ENCODE peak calls at places on chromosomes 16 and 17, in ten cellular contexts. One of them, this sample, is unnamed.
A peak's percentile ranks its signal among the peaks of the same experiment; 100 is the strongest.

GRCh38 chr17:13024033-13024432 is 6.2 kb upstream of the ELAC2 start:
- DNase-seq in neural progenitor cell: no peak
- DNase-seq in T-helper 17 cell: no peak
- DNase-seq in ELR: no peak
- DNase-seq in H54: no peak
- DNase-seq in neural crest cell: no peak
- DNase-seq in activated CD8-positive, alpha-beta memory T cell treated with anti-CD3 and anti-CD28 coated beads for 4 hours: no peak
- DNase-seq in HT-29: no peak
- DNase-seq in T-helper 9 cell: no peak
- DNase-seq in CD8-positive, alpha-beta T cell: no peak
- DNase-seq in this sample: no peak

GRCh38 chr16:78461496-78461938 is 362.1 kb downstream of the WWOX start:
- DNase-seq in neural progenitor cell: no peak
- DNase-seq in T-helper 17 cell: no peak
- DNase-seq in ELR: no peak
- DNase-seq in H54: no peak
- DNase-seq in neural crest cell: no peak
- DNase-seq in activated CD8-positive, alpha-beta memory T cell treated with anti-CD3 and anti-CD28 coated beads for 4 hours: no peak
- DNase-seq in HT-29: peak; percentile 41
- DNase-seq in T-helper 9 cell: no peak
- DNase-seq in CD8-positive, alpha-beta T cell: no peak
- DNase-seq in this sample: no peak

GRCh38 chr16:1001096-1001495 is 19.5 kb downstream of the SOX8 start:
- DNase-seq in neural progenitor cell: no peak
- DNase-seq in T-helper 17 cell: no peak
- DNase-seq in ELR: no peak
- DNase-seq in H54: no peak
- DNase-seq in neural crest cell: no peak
- DNase-seq in activated CD8-positive, alpha-beta memory T cell treated with anti-CD3 and anti-CD28 coated beads for 4 hours: no peak
- DNase-seq in HT-29: no peak
- DNase-seq in T-helper 9 cell: no peak
- DNase-seq in CD8-positive, alpha-beta T cell: no peak
- DNase-seq in this sample: no peak

GRCh38 chr16:14003119-14003570 is 68.0 kb upstream of the MRTFB start:
- DNase-seq in neural progenitor cell: peak; percentile 83
- DNase-seq in T-helper 17 cell: no peak
- DNase-seq in ELR: peak; percentile 60
- DNase-seq in H54: peak; percentile 13
- DNase-seq in neural crest cell: peak; percentile 65
- DNase-seq in activated CD8-positive, alpha-beta memory T cell treated with anti-CD3 and anti-CD28 coated beads for 4 hours: no peak
- DNase-seq in HT-29: peak; percentile 43
- DNase-seq in T-helper 9 cell: no peak
- DNase-seq in CD8-positive, alpha-beta T cell: no peak
- DNase-seq in this sample: peak; percentile 47

GRCh38 chr16:75477680-75478473 is 13.4 kb upstream of the TMEM170A start:
- DNase-seq in neural progenitor cell: no peak
- DNase-seq in T-helper 17 cell: no peak
- DNase-seq in ELR: no peak
- DNase-seq in H54: no peak
- DNase-seq in neural crest cell: no peak
- DNase-seq in activated CD8-positive, alpha-beta memory T cell treated with anti-CD3 and anti-CD28 coated beads for 4 hours: no peak
- DNase-seq in HT-29: no peak
- DNase-seq in T-helper 9 cell: no peak
- DNase-seq in CD8-positive, alpha-beta T cell: no peak
- DNase-seq in this sample: no peak

GRCh38 chr16:23362460-23363317 is 60.6 kb downstream of the SCNN1B start:
- DNase-seq in neural progenitor cell: no peak
- DNase-seq in T-helper 17 cell: no peak
- DNase-seq in ELR: no peak
- DNase-seq in H54: no peak
- DNase-seq in neural crest cell: no peak
- DNase-seq in activated CD8-positive, alpha-beta memory T cell treated with anti-CD3 and anti-CD28 coated beads for 4 hours: no peak
- DNase-seq in HT-29: peak; percentile 59
- DNase-seq in T-helper 9 cell: no peak
- DNase-seq in CD8-positive, alpha-beta T cell: no peak
- DNase-seq in this sample: no peak

GRCh38 chr17:82463881-82464566 is 5.5 kb downstream of the NARF start:
- DNase-seq in neural progenitor cell: no peak
- DNase-seq in T-helper 17 cell: no peak
- DNase-seq in ELR: no peak
- DNase-seq in H54: no peak
- DNase-seq in neural crest cell: no peak
- DNase-seq in activated CD8-positive, alpha-beta memory T cell treated with anti-CD3 and anti-CD28 coated beads for 4 hours: no peak
- DNase-seq in HT-29: no peak
- DNase-seq in T-helper 9 cell: no peak
- DNase-seq in CD8-positive, alpha-beta T cell: no peak
- DNase-seq in this sample: no peak

GRCh38 chr16:67029249-67030096 is 524 bp downstream of the CBFB start:
- DNase-seq in neural progenitor cell: peak; percentile 68
- DNase-seq in T-helper 17 cell: peak; percentile 39
- DNase-seq in ELR: peak; percentile 66
- DNase-seq in H54: no peak
- DNase-seq in neural crest cell: peak; percentile 23
- DNase-seq in activated CD8-positive, alpha-beta memory T cell treated with anti-CD3 and anti-CD28 coated beads for 4 hours: peak; percentile 27
- DNase-seq in HT-29: peak; percentile 51
- DNase-seq in T-helper 9 cell: peak; percentile 45
- DNase-seq in CD8-positive, alpha-beta T cell: peak; percentile 8
- DNase-seq in this sample: peak; percentile 61

GRCh38 chr17:2222901-2223616 is 80.5 kb downstream of the SMG6 start:
- DNase-seq in neural progenitor cell: peak; percentile 21
- DNase-seq in T-helper 17 cell: no peak
- DNase-seq in ELR: peak; percentile 19
- DNase-seq in H54: no peak
- DNase-seq in neural crest cell: no peak
- DNase-seq in activated CD8-positive, alpha-beta memory T cell treated with anti-CD3 and anti-CD28 coated beads for 4 hours: peak; percentile 51
- DNase-seq in HT-29: no peak
- DNase-seq in T-helper 9 cell: peak; percentile 56
- DNase-seq in CD8-positive, alpha-beta T cell: peak; percentile 27
- DNase-seq in this sample: peak; percentile 85

GRCh38 chr17:2456475-2456874 is 55.2 kb downstream of the METTL16 start:
- DNase-seq in neural progenitor cell: no peak
- DNase-seq in T-helper 17 cell: no peak
- DNase-seq in ELR: no peak
- DNase-seq in H54: no peak
- DNase-seq in neural crest cell: no peak
- DNase-seq in activated CD8-positive, alpha-beta memory T cell treated with anti-CD3 and anti-CD28 coated beads for 4 hours: no peak
- DNase-seq in HT-29: no peak
- DNase-seq in T-helper 9 cell: no peak
- DNase-seq in CD8-positive, alpha-beta T cell: no peak
- DNase-seq in this sample: no peak

This sample was measured in AG10803.